ENCODE peak calls at places on chromosomes 5 and 9, in four cellular contexts. I is H9, D is H1, E is mesendoderm. X is an unnamed sample.

GRCh38 chr5:171023508-171023907 is 161.7 kb downstream of the RANBP17 start:
- DNase-seq in I (no peak), D (no peak), E (peak; percentile 10), X (peak; percentile 1)

GRCh38 chr9:2991292-2991691 is 147.4 kb upstream of the PUM3 start:
- DNase-seq in I (no peak), D (no peak), E (no peak), X (no peak)

GRCh38 chr9:134488251-134488900 is 153.2 kb upstream of the COL5A1 start:
- DNase-seq in I (no peak), D (no peak), E (no peak), X (no peak)

GRCh38 chr9:8869812-8870211 is 1070.2 kb upstream of the DMAC1 start:
- DNase-seq in I (no peak), D (no peak), E (no peak), X (no peak)

GRCh38 chr5:175539936-175540335 is 61.6 kb downstream of the SFXN1 start:
- DNase-seq in I (no peak), D (no peak), E (peak; percentile 51), X (no peak)

GRCh38 chr9:10045598-10045997 is 567.2 kb downstream of the PTPRD start:
- DNase-seq in I (no peak), D (no peak), E (peak; percentile 33), X (peak; percentile 24)

GRCh38 chr9:4228606-4229005 is 71.3 kb downstream of the GLIS3 start:
- DNase-seq in I (no peak), D (no peak), E (peak; percentile 10), X (peak; percentile 59)

GRCh38 chr5:132013711-132014110 is 2.3 kb upstream of the ACSL6 start:
- DNase-seq in I (peak; percentile 8), D (no peak), E (no peak), X (no peak)

GRCh38 chr9:114285166-114285867 is 37.6 kb upstream of the ORM1 start:
- DNase-seq in I (peak; percentile 36), D (no peak), E (peak; percentile 59), X (peak; percentile 94)

GRCh38 chr5:115602585-115603125 is 376 bp upstream of the TICAM2 start:
- DNase-seq in I (no peak), D (no peak), E (no peak), X (no peak)

GRCh38 chr9:72443855-72444254 is 77.6 kb upstream of the TMC1 start:
- DNase-seq in I (no peak), D (no peak), E (peak; percentile 49), X (no peak)

GRCh38 chr5:176578391-176578808 is 29.3 kb downstream of the CDHR2 start:
- DNase-seq in I (peak; percentile 92), D (no peak), E (peak; percentile 91), X (peak; percentile 38)

GRCh38 chr5:143431789-143432188 is 28.3 kb upstream of the NR3C1 start:
- DNase-seq in I (no peak), D (no peak), E (no peak), X (no peak)

GRCh38 chr5:93715327-93715726 is 26.1 kb downstream of the POU5F2 start:
- DNase-seq in I (no peak), D (no peak), E (no peak), X (no peak)

GRCh38 chr5:177596775-177597238 is 3.1 kb upstream of the B4GALT7 start:
- DNase-seq in I (no peak), D (no peak), E (no peak), X (no peak)

GRCh38 chr9:134544388-134545212 is 97.0 kb upstream of the COL5A1 start:
- DNase-seq in I (peak; percentile 76), D (peak; percentile 36), E (peak; percentile 90), X (peak; percentile 73)

GRCh38 chr5:173412566-173412965 is 84.4 kb upstream of the STC2 start:
- DNase-seq in I (no peak), D (no peak), E (peak; percentile 9), X (peak; percentile 66)

GRCh38 chr9:20237686-20238085 is 384.6 kb downstream of the MLLT3 start:
- DNase-seq in I (no peak), D (no peak), E (no peak), X (no peak)

GRCh38 chr9:16105576-16105975 is 552.7 kb downstream of the CCDC171 start:
- DNase-seq in I (no peak), D (no peak), E (no peak), X (peak; percentile 80)

GRCh38 chr5:176573564-176574296 is 24.6 kb downstream of the CDHR2 start:
- DNase-seq in I (peak; percentile 80), D (no peak), E (peak; percentile 60), X (peak; percentile 32)

GRCh38 chr5:35859101-35859661 is 2.5 kb downstream of the IL7R start:
- DNase-seq in I (no peak), D (no peak), E (no peak), X (peak; percentile 28)

GRCh38 chr5:172666251-172666650 is 25.2 kb downstream of the NEURL1B start:
- DNase-seq in I (peak; percentile 66), D (no peak), E (peak; percentile 75), X (peak; percentile 17)

GRCh38 chr9:132240860-132241482 is 79.1 kb downstream of the NTNG2 start:
- DNase-seq in I (peak; percentile 100), D (peak; percentile 96), E (peak; percentile 98), X (peak; percentile 85)

GRCh38 chr5:175800656-175801081 is 70.7 kb upstream of the CPLX2 start:
- DNase-seq in I (no peak), D (no peak), E (no peak), X (peak; percentile 45)

GRCh38 chr9:99947395-99947794 is 40.9 kb downstream of the STX17 start:
- DNase-seq in I (no peak), D (no peak), E (peak; percentile 32), X (no peak)

GRCh38 chr5:44360919-44361625 is 28.1 kb downstream of the FGF10 start:
- DNase-seq in I (no peak), D (no peak), E (no peak), X (no peak)

GRCh38 chr5:44361626-44362002 is 27.6 kb downstream of the FGF10 start:
- DNase-seq in I (no peak), D (no peak), E (no peak), X (no peak)

GRCh38 chr5:44364097-44364496 is 25.1 kb downstream of the FGF10 start:
- DNase-seq in I (no peak), D (no peak), E (no peak), X (no peak)

DNA sequence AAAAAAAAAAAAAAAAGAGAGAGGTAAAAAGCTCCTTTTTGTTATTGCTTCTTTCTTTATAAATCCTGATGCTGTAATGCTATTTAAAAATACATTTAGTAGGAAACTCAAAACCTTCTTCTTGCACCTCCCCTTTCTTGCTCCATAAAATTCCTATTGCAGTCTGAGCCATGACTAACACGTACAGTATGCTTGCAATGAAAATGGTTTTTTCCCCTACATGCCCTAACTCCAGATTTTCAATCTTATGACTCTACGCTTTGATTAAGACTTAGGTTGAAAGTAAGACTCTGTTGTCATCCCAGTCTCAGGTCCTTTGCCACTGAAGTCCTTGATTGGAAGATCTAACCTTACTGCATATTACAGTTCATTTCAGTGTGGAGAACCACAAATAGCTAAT is 23.9 kb downstream of the FGF10 start:
- DNase-seq in I (no peak), D (no peak), E (no peak), X (peak; percentile 46)
- H3K56ac ChIP-seq in I (no peak overlapping the region), D (no peak overlapping the region), E (no peak overlapping the region), X (no peak overlapping the region)

DNA sequence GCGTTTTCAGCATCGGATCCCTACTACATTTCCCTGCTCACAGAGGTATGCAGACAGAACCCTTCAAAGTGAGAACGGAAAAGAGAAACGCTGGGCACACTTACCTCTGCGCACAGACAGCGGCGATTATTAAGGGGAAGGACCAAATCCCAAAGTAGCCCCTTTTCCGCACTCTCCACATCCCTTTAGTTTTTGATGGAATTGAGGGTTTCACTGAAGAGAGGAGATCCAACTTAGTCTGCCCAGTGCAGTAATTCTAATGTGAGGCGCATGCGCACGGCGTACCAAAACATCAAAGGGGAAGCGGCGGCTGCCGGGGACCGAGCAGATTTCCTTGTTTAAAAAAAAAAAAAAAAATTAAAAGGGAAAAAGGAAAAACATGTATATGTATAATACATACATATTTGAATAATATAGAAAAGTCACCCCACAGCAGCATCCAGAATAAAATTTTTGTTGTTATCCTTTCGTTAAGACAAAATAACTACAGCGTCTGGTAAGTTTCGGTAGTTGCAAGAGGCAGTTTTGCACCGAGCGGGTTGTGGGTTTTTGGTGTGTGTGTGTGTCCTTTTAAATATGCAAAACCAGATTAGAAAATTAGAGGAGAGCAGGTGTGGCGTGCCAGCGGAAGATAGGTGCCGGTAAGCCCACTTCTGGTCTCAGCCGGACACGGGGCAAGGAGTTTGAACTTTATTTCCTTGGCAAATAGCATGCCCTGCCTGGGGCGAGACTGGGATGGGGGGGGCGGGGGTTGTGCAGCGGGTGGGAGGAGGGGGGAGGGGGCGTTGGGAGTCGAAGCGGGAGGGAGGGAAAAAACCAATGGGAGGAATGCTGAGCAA is at the start of gene GABRB2:
- DNase-seq in I (peak; percentile 45), D (no peak), E (peak; percentile 77), X (no peak)
- H3K9ac ChIP-seq in I (no peak within 1 kb of the TSS), D (peak within 1 kb of the TSS; percentile 61), E (peak within 1 kb of the TSS; percentile 85), X (no peak within 1 kb of the TSS)

GRCh38 chr5:82165740-82166530 is 112.2 kb downstream of the RPS23 start:
- DNase-seq in I (peak; percentile 50), D (peak; percentile 27), E (peak; percentile 91), X (peak; percentile 95)
- H2BK5ac ChIP-seq in I (no peak overlapping the region), D (no peak overlapping the region), E (no peak overlapping the region), X (peak overlapping the region; percentile 0)

GRCh38 chr9:107671588-107671987 is 182.0 kb upstream of the KLF4 start:
- DNase-seq in I (no peak), D (no peak), E (no peak), X (no peak)

GRCh38 chr9:107674937-107675277 is 185.3 kb upstream of the KLF4 start:
- DNase-seq in I (no peak), D (no peak), E (no peak), X (no peak)

GRCh38 chr9:107674252-107674936 is 184.8 kb upstream of the KLF4 start:
- DNase-seq in I (peak; percentile 66), D (peak; percentile 10), E (no peak), X (no peak)

DNA sequence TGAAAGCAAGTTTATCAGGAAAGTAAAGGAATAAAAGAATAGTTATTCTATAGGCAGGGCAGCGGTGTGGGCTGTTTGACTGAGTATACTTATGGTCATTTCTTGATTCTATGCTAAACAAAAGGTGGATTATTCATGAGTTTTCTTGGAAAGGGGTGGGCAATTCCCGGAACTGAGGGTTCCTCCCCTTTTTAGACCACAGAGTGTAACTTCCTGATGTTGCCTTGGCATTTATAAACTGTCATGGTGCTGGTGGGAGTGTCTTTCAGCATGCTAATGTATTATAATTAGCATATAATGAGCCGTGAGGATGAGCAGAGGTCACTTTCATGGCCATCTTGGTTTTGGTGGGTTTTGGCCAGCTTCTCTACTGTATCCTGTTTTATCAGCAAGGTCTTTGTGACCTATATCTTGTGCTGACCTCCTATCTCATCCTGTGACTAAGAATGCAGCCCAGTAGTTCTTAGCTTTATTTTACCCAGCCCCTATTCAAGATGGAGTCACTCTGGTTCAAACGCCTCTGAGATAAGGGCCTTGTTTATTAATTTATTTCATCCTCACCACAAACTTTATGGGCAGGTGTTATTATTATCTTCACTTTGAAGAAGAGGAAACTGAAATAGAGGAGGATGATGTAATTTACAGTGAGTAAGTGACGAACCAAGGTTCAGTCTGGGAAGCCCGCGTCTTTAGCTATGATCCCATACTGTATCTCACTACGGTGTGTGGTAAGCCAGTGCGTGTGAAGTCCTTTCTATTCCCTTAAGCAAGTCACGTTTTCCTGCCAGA is 186.1 kb upstream of the KLF4 start:
- DNase-seq in I (no peak), D (no peak), E (no peak), X (no peak)
- H3K56ac ChIP-seq in I (no peak overlapping the region), D (no peak overlapping the region), E (no peak overlapping the region), X (no peak overlapping the region)

GRCh38 chr9:136308262-136309053 is 4.6 kb upstream of the CCDC187 start:
- DNase-seq in I (no peak), D (no peak), E (no peak), X (no peak)
- H3K9ac ChIP-seq in I (no peak overlapping the region), D (no peak overlapping the region), E (no peak overlapping the region), X (no peak overlapping the region)

X was measured in IMR-90.